ENCODE peak calls at places on chromosomes 2 and 18, in six cellular contexts. One of them, this sample, is unnamed.

GRCh38 chr2:137348301-137348700 is 583.0 kb downstream of the THSD7B start:
- DNase-seq in dorsolateral prefrontal cortex: no peak
- DNase-seq in breast epithelium: no peak
- DNase-seq in BJ: no peak
- DNase-seq in A549: no peak
- DNase-seq in choroid plexus epithelial cell: no peak
- DNase-seq in this sample: no peak

GRCh38 chr18:31792580-31792911 is 31.9 kb upstream of the SLC25A52 start:
- DNase-seq in dorsolateral prefrontal cortex: no peak
- DNase-seq in breast epithelium: no peak
- DNase-seq in BJ: no peak
- DNase-seq in A549: no peak
- DNase-seq in choroid plexus epithelial cell: no peak
- DNase-seq in this sample: no peak

GRCh38 chr2:101037161-101037755 is 35.2 kb downstream of the RPL31 start:
- DNase-seq in dorsolateral prefrontal cortex: no peak
- DNase-seq in breast epithelium: no peak
- DNase-seq in BJ: no peak
- DNase-seq in A549: no peak
- DNase-seq in choroid plexus epithelial cell: no peak
- DNase-seq in this sample: no peak

GRCh38 chr18:11224166-11224565 is 74.8 kb upstream of the PIEZO2 start:
- DNase-seq in dorsolateral prefrontal cortex: no peak
- DNase-seq in breast epithelium: no peak
- DNase-seq in BJ: no peak
- DNase-seq in A549: no peak
- DNase-seq in choroid plexus epithelial cell: no peak
- DNase-seq in this sample: no peak

GRCh38 chr2:237165405-237166276 is 80.0 kb downstream of the COPS8 start:
- DNase-seq in dorsolateral prefrontal cortex: no peak
- DNase-seq in breast epithelium: no peak
- DNase-seq in BJ: no peak
- DNase-seq in A549: peak; percentile 35
- DNase-seq in choroid plexus epithelial cell: peak; percentile 72
- DNase-seq in this sample: peak; percentile 70

GRCh38 chr2:183078467-183079334 is at the start of gene DUSP19:
- DNase-seq in dorsolateral prefrontal cortex: peak; percentile 83
- DNase-seq in breast epithelium: peak; percentile 95
- DNase-seq in BJ: peak; percentile 73
- DNase-seq in A549: peak; percentile 91
- DNase-seq in choroid plexus epithelial cell: peak; percentile 95
- DNase-seq in this sample: peak; percentile 95

GRCh38 chr2:80086831-80087230 is 217.7 kb downstream of the LRRTM1 start:
- DNase-seq in dorsolateral prefrontal cortex: no peak
- DNase-seq in breast epithelium: no peak
- DNase-seq in BJ: peak; percentile 46
- DNase-seq in A549: no peak
- DNase-seq in choroid plexus epithelial cell: peak; percentile 5
- DNase-seq in this sample: peak; percentile 60

GRCh38 chr2:174350593-174351181 is 15.9 kb downstream of the SP9 start:
- DNase-seq in dorsolateral prefrontal cortex: no peak
- DNase-seq in breast epithelium: no peak
- DNase-seq in BJ: no peak
- DNase-seq in A549: no peak
- DNase-seq in choroid plexus epithelial cell: no peak
- DNase-seq in this sample: no peak

GRCh38 chr18:47415888-47416287 is 164.4 kb upstream of the SKOR2 start:
- DNase-seq in dorsolateral prefrontal cortex: no peak
- DNase-seq in breast epithelium: no peak
- DNase-seq in BJ: no peak
- DNase-seq in A549: no peak
- DNase-seq in choroid plexus epithelial cell: no peak
- DNase-seq in this sample: no peak

GRCh38 chr2:219713110-219713509 is 85.7 kb downstream of the SLC4A3 start:
- DNase-seq in dorsolateral prefrontal cortex: no peak
- DNase-seq in breast epithelium: no peak
- DNase-seq in BJ: no peak
- DNase-seq in A549: peak; percentile 64
- DNase-seq in choroid plexus epithelial cell: peak; percentile 71
- DNase-seq in this sample: peak; percentile 71

GRCh38 chr2:129934044-129934822 is 45.2 kb upstream of the RAB6C start:
- DNase-seq in dorsolateral prefrontal cortex: no peak
- DNase-seq in breast epithelium: no peak
- DNase-seq in BJ: no peak
- DNase-seq in A549: no peak
- DNase-seq in choroid plexus epithelial cell: no peak
- DNase-seq in this sample: no peak

GRCh38 chr2:237128026-237128703 is 42.5 kb downstream of the COPS8 start:
- DNase-seq in dorsolateral prefrontal cortex: peak; percentile 16
- DNase-seq in breast epithelium: peak; percentile 82
- DNase-seq in BJ: peak; percentile 96
- DNase-seq in A549: peak; percentile 92
- DNase-seq in choroid plexus epithelial cell: peak; percentile 100
- DNase-seq in this sample: peak; percentile 98

GRCh38 chr2:121810959-121811853 is 55.8 kb downstream of the TSN start:
- DNase-seq in dorsolateral prefrontal cortex: peak; percentile 53
- DNase-seq in breast epithelium: peak; percentile 36
- DNase-seq in BJ: peak; percentile 9
- DNase-seq in A549: peak; percentile 53
- DNase-seq in choroid plexus epithelial cell: peak; percentile 75
- DNase-seq in this sample: peak; percentile 86

DNA sequence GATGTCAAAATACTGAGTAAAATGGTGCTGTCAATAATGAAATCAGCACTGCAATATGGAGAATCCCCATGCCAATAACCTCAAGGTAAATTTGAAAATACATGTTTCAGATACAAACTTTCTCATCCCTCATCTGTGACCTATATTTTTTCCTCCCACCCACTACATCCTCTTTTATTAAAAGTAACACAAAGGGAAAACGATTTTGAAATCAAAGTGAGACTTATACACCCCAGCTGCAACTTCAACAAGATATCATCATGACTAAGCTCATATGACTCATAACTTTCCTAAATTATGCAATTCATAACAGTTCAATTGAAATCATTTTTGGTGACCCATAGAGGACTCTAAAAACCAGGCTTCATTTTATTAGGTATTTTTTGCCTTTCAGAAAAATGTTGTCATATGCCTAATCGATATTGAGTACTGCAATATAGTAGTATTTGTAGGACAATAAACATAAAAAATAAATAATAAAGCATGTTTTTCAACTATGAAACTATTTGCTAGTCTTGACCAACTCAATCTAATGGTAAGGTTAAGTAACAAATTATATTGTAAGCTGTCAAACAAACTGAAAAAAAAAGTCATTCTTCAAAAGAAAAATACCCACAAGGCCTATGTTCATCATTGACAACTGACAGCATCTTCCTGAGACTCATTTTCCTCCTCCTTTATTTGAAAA is 3.0 kb downstream of the ADAM17 start:
- DNase-seq in dorsolateral prefrontal cortex: no peak
- DNase-seq in breast epithelium: no peak
- DNase-seq in BJ: no peak
- DNase-seq in A549: peak; percentile 78
- DNase-seq in choroid plexus epithelial cell: peak; percentile 92
- DNase-seq in this sample: peak; percentile 94
- H3K4me3 ChIP-seq in dorsolateral prefrontal cortex: no peak overlapping the region
- H3K4me3 ChIP-seq in breast epithelium: peak overlapping the region; percentile 21
- H3K4me3 ChIP-seq in BJ: no peak overlapping the region
- H3K4me3 ChIP-seq in A549: peak overlapping the region; percentile 14
- H3K4me3 ChIP-seq in choroid plexus epithelial cell: no peak overlapping the region
- H3K4me3 ChIP-seq in this sample: peak overlapping the region; percentile 34

GRCh38 chr2:185628985-185629384 is 109.6 kb upstream of the FSIP2 start:
- DNase-seq in dorsolateral prefrontal cortex: no peak
- DNase-seq in breast epithelium: no peak
- DNase-seq in BJ: no peak
- DNase-seq in A549: peak; percentile 24
- DNase-seq in choroid plexus epithelial cell: peak; percentile 1
- DNase-seq in this sample: no peak
- TF ChIP-seq CTCF in dorsolateral prefrontal cortex: no peak
- TF ChIP-seq CTCF in breast epithelium: no peak
- TF ChIP-seq CTCF in BJ: no peak
- TF ChIP-seq CTCF in A549: no peak
- TF ChIP-seq CTCF in choroid plexus epithelial cell: peak; percentile 15
- TF ChIP-seq CTCF in this sample: no peak

DNA sequence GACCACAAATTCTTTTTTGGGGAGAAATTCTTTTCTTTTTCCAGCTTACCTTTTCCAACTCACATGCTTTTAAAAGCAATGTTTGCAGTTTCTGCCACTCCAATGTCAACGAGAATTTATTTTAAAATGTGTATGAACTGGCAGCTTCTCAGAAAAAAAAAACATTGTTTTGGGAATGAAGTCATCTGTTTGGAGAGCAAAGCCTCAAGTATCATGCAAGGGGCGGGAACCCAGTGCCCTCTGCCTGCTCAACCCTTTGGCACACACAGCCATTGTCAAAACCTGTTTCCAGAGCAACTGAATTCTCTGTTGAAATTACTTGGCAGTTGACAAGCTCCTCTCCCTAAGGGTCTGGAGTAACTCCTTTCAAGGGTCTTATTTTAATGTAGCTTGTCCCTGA is 128.5 kb downstream of the QPCT start:
- DNase-seq in dorsolateral prefrontal cortex: no peak
- DNase-seq in breast epithelium: peak; percentile 29
- DNase-seq in BJ: no peak
- DNase-seq in A549: peak; percentile 37
- DNase-seq in choroid plexus epithelial cell: peak; percentile 65
- DNase-seq in this sample: peak; percentile 77
- H3K4me3 ChIP-seq in dorsolateral prefrontal cortex: no peak overlapping the region
- H3K4me3 ChIP-seq in breast epithelium: no peak overlapping the region
- H3K4me3 ChIP-seq in BJ: no peak overlapping the region
- H3K4me3 ChIP-seq in A549: no peak overlapping the region
- H3K4me3 ChIP-seq in choroid plexus epithelial cell: no peak overlapping the region
- H3K4me3 ChIP-seq in this sample: no peak overlapping the region

GRCh38 chr2:72204156-72204781 is 56.6 kb upstream of the CYP26B1 start:
- DNase-seq in dorsolateral prefrontal cortex: no peak
- DNase-seq in breast epithelium: no peak
- DNase-seq in BJ: no peak
- DNase-seq in A549: peak; percentile 83
- DNase-seq in choroid plexus epithelial cell: peak; percentile 80
- DNase-seq in this sample: peak; percentile 27

GRCh38 chr2:72193723-72194122 is 46.1 kb upstream of the CYP26B1 start:
- DNase-seq in dorsolateral prefrontal cortex: no peak
- DNase-seq in breast epithelium: no peak
- DNase-seq in BJ: no peak
- DNase-seq in A549: no peak
- DNase-seq in choroid plexus epithelial cell: no peak
- DNase-seq in this sample: no peak

GRCh38 chr2:72198532-72199241 is 51.0 kb upstream of the CYP26B1 start:
- DNase-seq in dorsolateral prefrontal cortex: no peak
- DNase-seq in breast epithelium: no peak
- DNase-seq in BJ: no peak
- DNase-seq in A549: peak; percentile 72
- DNase-seq in choroid plexus epithelial cell: peak; percentile 90
- DNase-seq in this sample: peak; percentile 82
- TF ChIP-seq CTCF in dorsolateral prefrontal cortex: peak; percentile 14
- TF ChIP-seq CTCF in breast epithelium: no peak
- TF ChIP-seq CTCF in BJ: peak; percentile 30
- TF ChIP-seq CTCF in A549: peak; percentile 31
- TF ChIP-seq CTCF in choroid plexus epithelial cell: peak; percentile 65
- TF ChIP-seq CTCF in this sample: peak; percentile 36

GRCh38 chr2:207334309-207334630 is 168.5 kb upstream of the KLF7 start:
- DNase-seq in dorsolateral prefrontal cortex: no peak
- DNase-seq in breast epithelium: no peak
- DNase-seq in BJ: no peak
- DNase-seq in A549: no peak
- DNase-seq in choroid plexus epithelial cell: no peak
- DNase-seq in this sample: no peak

GRCh38 chr2:207331674-207332073 is 165.9 kb upstream of the KLF7 start:
- DNase-seq in dorsolateral prefrontal cortex: no peak
- DNase-seq in breast epithelium: no peak
- DNase-seq in BJ: no peak
- DNase-seq in A549: no peak
- DNase-seq in choroid plexus epithelial cell: no peak
- DNase-seq in this sample: no peak

GRCh38 chr2:207332473-207333212 is 166.9 kb upstream of the KLF7 start:
- DNase-seq in dorsolateral prefrontal cortex: no peak
- DNase-seq in breast epithelium: no peak
- DNase-seq in BJ: no peak
- DNase-seq in A549: no peak
- DNase-seq in choroid plexus epithelial cell: peak; percentile 60
- DNase-seq in this sample: peak; percentile 59

GRCh38 chr2:207334631-207335371 is 169.1 kb upstream of the KLF7 start:
- DNase-seq in dorsolateral prefrontal cortex: peak; percentile 43
- DNase-seq in breast epithelium: peak; percentile 72
- DNase-seq in BJ: peak; percentile 95
- DNase-seq in A549: peak; percentile 88
- DNase-seq in choroid plexus epithelial cell: peak; percentile 96
- DNase-seq in this sample: peak; percentile 100

GRCh38 chr2:207333599-207334308 is 168.0 kb upstream of the KLF7 start:
- DNase-seq in dorsolateral prefrontal cortex: no peak
- DNase-seq in breast epithelium: no peak
- DNase-seq in BJ: no peak
- DNase-seq in A549: no peak
- DNase-seq in choroid plexus epithelial cell: no peak
- DNase-seq in this sample: peak; percentile 35
- H3K4me3 ChIP-seq in dorsolateral prefrontal cortex: peak overlapping the region; percentile 47
- H3K4me3 ChIP-seq in breast epithelium: peak overlapping the region; percentile 59
- H3K4me3 ChIP-seq in BJ: no peak overlapping the region
- H3K4me3 ChIP-seq in A549: no peak overlapping the region
- H3K4me3 ChIP-seq in choroid plexus epithelial cell: no peak overlapping the region
- H3K4me3 ChIP-seq in this sample: peak overlapping the region; percentile 44

DNA sequence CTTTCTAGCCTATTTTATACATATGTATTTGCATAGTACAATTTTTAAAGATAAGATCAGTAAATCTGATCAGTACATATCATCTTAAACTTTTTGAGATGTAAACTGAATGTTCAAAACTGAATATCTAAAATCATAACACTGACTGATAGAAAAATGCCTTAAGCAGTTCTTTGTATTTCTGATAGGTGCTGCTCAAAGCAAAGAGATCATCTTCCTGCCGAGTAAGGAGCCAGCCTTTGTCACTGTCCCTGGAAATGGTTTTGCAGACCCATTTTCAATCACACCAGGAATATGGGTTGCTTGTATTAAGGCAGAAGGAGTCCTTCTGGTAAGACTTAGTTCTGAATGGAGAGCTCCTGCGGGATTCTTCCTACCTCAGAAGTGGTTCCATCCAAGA is 135.0 kb downstream of the LAMA3 start:
- DNase-seq in dorsolateral prefrontal cortex: no peak
- DNase-seq in breast epithelium: no peak
- DNase-seq in BJ: no peak
- DNase-seq in A549: no peak
- DNase-seq in choroid plexus epithelial cell: peak; percentile 27
- DNase-seq in this sample: peak; percentile 13
- TF ChIP-seq CTCF in dorsolateral prefrontal cortex: no peak
- TF ChIP-seq CTCF in breast epithelium: no peak
- TF ChIP-seq CTCF in BJ: no peak
- TF ChIP-seq CTCF in A549: no peak
- TF ChIP-seq CTCF in choroid plexus epithelial cell: peak; percentile 30
- TF ChIP-seq CTCF in this sample: no peak